ENCODE peak calls at places on chromosome 20, in four cellular contexts. N is NCI-H1417 treated with DMSO at 0.1 percent for 48 hours, K is WERI-Rb-1, C is NCI-H1694. D is an unnamed sample.

GRCh38 chr20:6122111-6122872 is 538 bp downstream of the FERMT1 start:
- DNase-seq in N (no peak), K (no peak), C (no peak), D (no peak)

GRCh38 chr20:46547995-46548394 is 2.5 kb downstream of the OCSTAMP start:
- DNase-seq in N (no peak), K (no peak), C (no peak), D (no peak)

GRCh38 chr20:53957421-53958172 is 112.8 kb downstream of the BCAS1 start:
- DNase-seq in N (no peak), K (no peak), C (no peak), D (no peak)

GRCh38 chr20:3000852-3001523 is 42.4 kb upstream of the GNRH2 start:
- DNase-seq in N (peak), K (no peak), C (peak), D (peak)

GRCh38 chr20:24747015-24747712 is 201.9 kb upstream of the CST7 start:
- DNase-seq in N (no peak), K (no peak), C (peak), D (no peak)

GRCh38 chr20:20435453-20435852 is 67.5 kb downstream of the INSM1 start:
- DNase-seq in N (no peak), K (peak), C (no peak), D (peak)

GRCh38 chr20:25586877-25587276 is 1.5 kb upstream of the NINL start:
- DNase-seq in N (no peak), K (no peak), C (no peak), D (no peak)

GRCh38 chr20:48706710-48707339 is 121.0 kb downstream of the PREX1 start:
- DNase-seq in N (no peak), K (no peak), C (no peak), D (no peak)

GRCh38 chr20:53291548-53291947 is 302.1 kb downstream of the ZNF217 start:
- DNase-seq in N (no peak), K (peak), C (no peak), D (no peak)

GRCh38 chr20:24289737-24290481 is 179.5 kb upstream of the SYNDIG1 start:
- DNase-seq in N (no peak), K (no peak), C (no peak), D (no peak)

GRCh38 chr20:35311409-35311808 is 19.2 kb upstream of the FAM83C start:
- DNase-seq in N (no peak), K (no peak), C (no peak), D (no peak)

GRCh38 chr20:9392892-9393857 is 121.2 kb upstream of the LAMP5 start:
- DNase-seq in N (no peak), K (peak), C (peak), D (peak)

GRCh38 chr20:57198359-57199072 is 67.9 kb downstream of the BMP7 start:
- DNase-seq in N (no peak), K (no peak), C (no peak), D (no peak)

GRCh38 chr20:19003759-19004336 is 190.3 kb downstream of the SCP2D1 start:
- DNase-seq in N (no peak), K (no peak), C (no peak), D (no peak)